ENCODE peak calls at places on chromosomes 3 and 15, in four cellular contexts. J is HCT116, E is Panc1, W is HepG2. Y is an unnamed sample.

GRCh38 chr3:177827517-177828249 is 630.4 kb upstream of the TBL1XR1 start:
- DNase-seq in J (no peak), E (no peak), W (peak; percentile 95), Y (no peak)

GRCh38 chr3:134804508-134805480 is 9.7 kb downstream of the EPHB1 start:
- DNase-seq in J (no peak), E (no peak), W (no peak), Y (no peak)

GRCh38 chr3:146071636-146072035 is 89.3 kb downstream of the PLOD2 start:
- DNase-seq in J (no peak), E (no peak), W (no peak), Y (no peak)

GRCh38 chr3:48536787-48537186 is 19.8 kb downstream of the PFKFB4 start:
- DNase-seq in J (no peak), E (no peak), W (no peak), Y (no peak)

GRCh38 chr15:32649336-32649735 is 7.8 kb downstream of the SCG5 start:
- DNase-seq in J (no peak), E (no peak), W (peak; percentile 63), Y (peak; percentile 22)

GRCh38 chr3:124298951-124299350 is 307.0 kb upstream of the ROPN1 start:
- DNase-seq in J (no peak), E (no peak), W (no peak), Y (no peak)

GRCh38 chr3:146528954-146529353 is 15.5 kb downstream of the PLSCR1 start:
- DNase-seq in J (no peak), E (no peak), W (no peak), Y (no peak)

GRCh38 chr3:186930639-186931486 is 537 bp downstream of the ST6GAL1 start:
- DNase-seq in J (peak; percentile 42), E (no peak), W (peak; percentile 71), Y (peak; percentile 74)

GRCh38 chr15:79463043-79463780 is 31.1 kb downstream of the MINAR1 start:
- DNase-seq in J (no peak), E (no peak), W (no peak), Y (no peak)

GRCh38 chr3:115552007-115552406 is 71.3 kb upstream of the GAP43 start:
- DNase-seq in J (no peak), E (no peak), W (no peak), Y (no peak)
- H3K27ac ChIP-seq in J (no peak overlapping the region), E (no peak overlapping the region), W (no peak overlapping the region), Y (no peak overlapping the region)

GRCh38 chr15:88990185-88990679 is 77.1 kb upstream of the MFGE8 start:
- DNase-seq in J (no peak), E (no peak), W (no peak), Y (peak; percentile 31)

GRCh38 chr15:88986949-88987589 is 73.9 kb upstream of the MFGE8 start:
- DNase-seq in J (no peak), E (no peak), W (no peak), Y (peak; percentile 55)

GRCh38 chr15:88987590-88987950 is 74.4 kb upstream of the MFGE8 start:
- DNase-seq in J (no peak), E (no peak), W (no peak), Y (no peak)

GRCh38 chr15:88987951-88988671 is 74.9 kb upstream of the MFGE8 start:
- DNase-seq in J (no peak), E (no peak), W (no peak), Y (peak; percentile 42)

GRCh38 chr15:88989578-88989977 is 76.4 kb upstream of the MFGE8 start:
- DNase-seq in J (no peak), E (no peak), W (no peak), Y (no peak)
- TF ChIP-seq TCF7L2 in J (no peak), E (peak; percentile 71), W (no peak), Y (no peak)

GRCh38 chr15:45637552-45638033 is 2.8 kb downstream of the SQOR start:
- DNase-seq in J (no peak), E (no peak), W (peak; percentile 80), Y (no peak)
- H3K27ac ChIP-seq in J (no peak overlapping the region), E (peak overlapping the region; percentile 80), W (peak overlapping the region; percentile 74), Y (peak overlapping the region; percentile 43)

DNA sequence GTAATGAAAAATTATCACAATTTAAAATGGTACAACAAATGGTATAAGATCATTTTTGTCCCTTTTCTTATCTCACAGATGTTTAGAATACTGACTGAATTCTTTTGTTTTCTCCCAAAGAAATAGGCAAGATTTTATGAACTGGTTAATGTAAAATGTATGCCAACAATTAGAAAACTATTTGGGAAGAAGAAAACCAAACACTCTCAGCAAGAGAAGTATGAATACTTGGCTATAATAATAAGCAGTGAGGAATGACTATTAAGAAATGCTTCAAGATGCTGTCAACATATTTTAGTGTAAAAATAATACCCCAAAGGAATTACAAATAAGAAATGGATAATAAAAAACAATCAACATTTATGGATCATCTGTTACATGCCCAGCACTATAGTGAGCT is 18.5 kb downstream of the SHQ1 start:
- DNase-seq in J (no peak), E (no peak), W (no peak), Y (no peak)
- TF ChIP-seq TCF7L2 in J (no peak), E (no peak), W (no peak), Y (no peak)

DNA sequence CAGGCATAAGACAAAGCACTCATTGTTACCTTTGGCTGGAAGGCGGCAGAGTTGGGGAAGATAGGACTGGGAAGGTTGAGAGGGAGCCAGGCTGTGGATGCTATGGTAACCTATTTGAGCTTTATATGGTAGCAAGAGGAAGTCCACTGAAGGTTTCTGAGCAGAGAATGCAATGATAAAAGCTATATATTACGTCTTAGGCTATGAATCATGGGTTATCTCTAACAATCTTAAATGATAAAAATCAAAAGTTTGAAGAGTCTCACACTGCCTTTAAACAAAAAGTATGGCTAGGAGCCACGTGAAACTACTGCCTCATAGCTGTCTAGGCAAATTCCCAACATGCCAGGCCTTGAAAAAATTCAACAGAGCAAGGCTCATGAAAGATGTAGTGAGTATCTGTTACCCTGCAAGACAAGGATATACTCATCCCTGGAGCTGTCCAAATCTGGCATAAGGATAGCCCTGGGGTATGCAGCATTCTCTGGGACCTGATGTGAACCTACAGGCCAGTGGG is 4.1 kb downstream of the P3H2 start:
- DNase-seq in J (no peak), E (no peak), W (no peak), Y (no peak)
- H3K27ac ChIP-seq in J (no peak overlapping the region), E (peak overlapping the region; percentile 14), W (no peak overlapping the region), Y (no peak overlapping the region)

DNA sequence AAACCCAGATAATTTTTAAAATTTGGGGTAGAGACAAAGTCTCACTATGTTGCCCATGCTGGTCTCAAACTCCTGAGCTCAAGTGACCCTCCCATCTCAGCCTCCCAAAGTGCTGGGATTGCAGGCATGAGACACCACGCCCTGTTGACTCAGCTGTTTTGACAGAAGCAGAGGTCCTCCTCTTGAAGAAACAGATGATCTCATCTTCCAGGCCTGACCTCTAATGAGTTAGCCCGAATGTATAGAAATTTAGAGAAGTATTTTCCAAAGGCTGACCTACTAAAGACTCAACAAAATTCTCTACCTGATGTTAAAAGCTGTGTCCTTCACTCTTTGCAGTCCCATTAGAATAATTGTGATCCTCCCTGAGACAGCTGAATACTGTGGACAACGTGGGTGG is 204.8 kb upstream of the NR2F2 start:
- DNase-seq in J (no peak), E (no peak), W (no peak), Y (peak; percentile 34)
- TF ChIP-seq TCF7L2 in J (no peak), E (no peak), W (no peak), Y (no peak)

GRCh38 chr3:174541708-174542107 is 317.4 kb upstream of the NAALADL2 start:
- DNase-seq in J (no peak), E (no peak), W (no peak), Y (no peak)
- H3K27ac ChIP-seq in J (no peak overlapping the region), E (no peak overlapping the region), W (no peak overlapping the region), Y (no peak overlapping the region)

GRCh38 chr15:101013151-101013550 is 94.0 kb downstream of the LRRK1 start:
- DNase-seq in J (no peak), E (no peak), W (no peak), Y (no peak)

GRCh38 chr15:101012326-101013040 is 93.3 kb downstream of the LRRK1 start:
- DNase-seq in J (no peak), E (no peak), W (no peak), Y (no peak)

GRCh38 chr15:101014276-101014675 is 95.1 kb downstream of the LRRK1 start:
- DNase-seq in J (no peak), E (no peak), W (no peak), Y (no peak)

GRCh38 chr15:101014921-101015841 is 96.0 kb downstream of the LRRK1 start:
- DNase-seq in J (peak; percentile 32), E (no peak), W (peak; percentile 53), Y (peak; percentile 82)

DNA sequence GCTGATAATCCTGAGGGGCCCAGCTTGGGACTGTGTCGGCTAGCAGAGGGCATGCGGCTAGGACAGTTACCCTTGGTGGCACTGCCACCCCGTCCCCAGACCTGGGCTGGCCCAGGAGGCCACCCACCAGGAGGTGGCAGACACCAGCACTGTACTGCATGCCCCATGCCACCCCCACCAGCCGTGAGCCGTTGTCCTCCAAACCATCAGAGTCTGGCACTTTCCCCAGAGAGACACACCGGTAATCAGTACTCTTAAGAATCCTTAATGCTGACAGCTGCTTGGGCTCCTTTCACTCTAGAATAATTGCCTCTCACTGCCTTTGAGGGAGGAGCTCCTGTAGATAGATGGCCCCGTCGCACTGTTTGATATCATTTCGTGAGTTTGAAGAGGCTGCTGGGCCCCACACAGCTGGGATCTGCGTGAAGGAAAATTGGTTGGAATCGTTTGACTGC is 94.6 kb downstream of the LRRK1 start:
- DNase-seq in J (no peak), E (no peak), W (no peak), Y (no peak)
- TF ChIP-seq TCF7L2 in J (no peak), E (no peak), W (no peak), Y (no peak)

GRCh38 chr3:172096881-172097420 is 57.6 kb downstream of the FNDC3B start:
- DNase-seq in J (no peak), E (no peak), W (peak; percentile 91), Y (peak; percentile 62)
- H3K27ac ChIP-seq in J (no peak overlapping the region), E (peak overlapping the region; percentile 74), W (peak overlapping the region; percentile 84), Y (peak overlapping the region; percentile 45)

DNA sequence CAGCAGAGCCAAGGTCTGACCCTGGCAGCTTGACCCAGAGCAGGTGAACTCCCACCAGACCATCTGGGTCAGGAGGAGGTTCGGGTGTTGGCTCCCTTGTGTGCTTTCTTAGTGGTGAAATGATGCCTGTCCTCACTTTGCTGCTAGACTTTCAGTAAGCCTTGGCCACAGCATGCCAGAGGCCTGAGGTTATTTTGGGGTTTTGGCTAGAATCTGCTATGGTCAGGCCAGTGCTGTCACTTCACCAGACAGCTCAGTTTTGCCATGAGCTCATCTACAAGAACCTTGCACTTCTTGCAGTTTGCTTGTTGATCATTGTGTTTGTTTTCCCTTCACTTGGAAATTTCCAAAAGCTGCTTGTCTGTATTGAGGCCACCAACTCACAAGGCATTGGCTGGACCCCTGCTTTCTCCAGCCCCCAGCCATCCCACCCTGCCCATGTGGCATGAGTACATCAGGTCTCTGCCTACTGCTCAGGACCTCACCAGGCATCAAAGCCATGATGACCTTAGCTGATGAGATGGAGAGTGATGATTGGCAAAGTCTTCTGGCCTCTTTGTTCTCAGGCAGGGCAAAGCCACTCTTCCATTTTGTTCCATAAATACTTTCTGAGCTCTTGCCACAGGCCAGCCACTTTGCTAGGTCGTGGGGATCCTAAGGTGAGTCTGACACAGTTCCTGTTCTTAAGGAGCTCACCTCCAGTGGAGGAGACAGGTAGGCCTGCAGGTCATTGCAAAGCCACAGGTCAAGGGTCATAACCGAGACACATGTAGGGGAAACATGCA is 122.6 kb downstream of the ARNT2 start:
- DNase-seq in J (no peak), E (no peak), W (no peak), Y (no peak)
- TF ChIP-seq TCF7L2 in J (no peak), E (no peak), W (no peak), Y (no peak)